ENCODE peak calls at places on chromosomes 3 and 15, in four cellular contexts. D, N, A and G are unnamed samples.

GRCh38 chr3:155032918-155033317 is 47.2 kb upstream of the MME start:
- DNase-seq in D (no peak), N (no peak), A (no peak), G (no peak)

GRCh38 chr3:46321461-46322104 is 32.3 kb upstream of the CCR2 start:
- DNase-seq in D (no peak), N (no peak), A (no peak), G (no peak)

GRCh38 chr15:99495430-99496301 is 70.1 kb upstream of the MEF2A start:
- DNase-seq in D (no peak), N (peak), A (no peak), G (no peak)

GRCh38 chr3:132911741-132912415 is 126.3 kb upstream of the TMEM108 start:
- DNase-seq in D (no peak), N (no peak), A (no peak), G (no peak)

GRCh38 chr3:105791919-105792786 is 76.7 kb downstream of the CBLB start:
- DNase-seq in D (peak), N (peak), A (no peak), G (no peak)

GRCh38 chr3:99532246-99532645 is 106.1 kb upstream of the COL8A1 start:
- DNase-seq in D (peak), N (peak), A (no peak), G (peak)

GRCh38 chr3:123186695-123187094 is 15.0 kb upstream of the SEC22A start:
- DNase-seq in D (no peak), N (no peak), A (no peak), G (no peak)

GRCh38 chr3:127678611-127679533 is 6.1 kb downstream of the ABTB1 start:
- DNase-seq in D (no peak), N (no peak), A (no peak), G (no peak)

GRCh38 chr3:172106037-172106559 is 66.7 kb downstream of the FNDC3B start:
- DNase-seq in D (no peak), N (no peak), A (no peak), G (no peak)

GRCh38 chr15:66071621-66072295 is 181.8 kb downstream of the MEGF11 start:
- DNase-seq in D (no peak), N (no peak), A (no peak), G (no peak)

DNA sequence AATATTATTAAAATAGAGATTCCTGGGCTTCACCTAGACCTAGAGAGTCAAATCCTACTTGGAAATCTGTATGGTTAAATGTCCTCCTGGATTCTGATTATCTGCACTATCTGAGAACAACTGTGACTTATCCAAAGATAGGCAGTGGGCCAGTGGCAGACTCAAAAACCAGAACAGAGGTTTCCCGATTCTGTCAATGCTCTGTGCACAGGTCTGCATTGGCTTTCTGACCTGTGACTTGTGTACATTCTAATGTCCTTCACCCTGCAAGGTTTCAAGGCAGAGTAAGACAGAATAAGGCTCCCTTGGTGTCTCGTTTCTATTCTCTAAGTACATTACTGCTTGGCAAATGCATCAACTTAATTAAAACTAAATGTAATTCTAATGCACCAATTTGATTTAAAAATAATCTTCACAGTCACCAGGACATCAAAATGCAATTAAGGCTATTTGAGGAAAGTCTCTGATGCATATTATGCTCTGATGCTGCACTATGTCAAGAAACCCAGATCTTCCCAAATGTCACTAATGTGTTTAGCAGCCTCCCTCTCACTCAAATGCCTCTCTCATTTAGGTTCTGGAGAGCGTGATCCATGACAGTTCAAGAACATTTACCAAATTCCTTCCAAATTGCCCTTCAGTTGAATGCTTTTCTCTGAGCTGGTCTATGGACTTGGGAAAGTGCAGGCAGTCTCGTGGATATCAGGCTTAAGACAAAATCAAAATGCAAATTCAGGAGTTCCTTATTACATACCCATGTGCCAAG is 140.1 kb downstream of the STAC start:
- DNase-seq in D (no peak), N (no peak), A (no peak), G (no peak)
- TF ChIP-seq CEBPB in D (no peak), N (no peak), A (no peak), G (no peak)

DNA sequence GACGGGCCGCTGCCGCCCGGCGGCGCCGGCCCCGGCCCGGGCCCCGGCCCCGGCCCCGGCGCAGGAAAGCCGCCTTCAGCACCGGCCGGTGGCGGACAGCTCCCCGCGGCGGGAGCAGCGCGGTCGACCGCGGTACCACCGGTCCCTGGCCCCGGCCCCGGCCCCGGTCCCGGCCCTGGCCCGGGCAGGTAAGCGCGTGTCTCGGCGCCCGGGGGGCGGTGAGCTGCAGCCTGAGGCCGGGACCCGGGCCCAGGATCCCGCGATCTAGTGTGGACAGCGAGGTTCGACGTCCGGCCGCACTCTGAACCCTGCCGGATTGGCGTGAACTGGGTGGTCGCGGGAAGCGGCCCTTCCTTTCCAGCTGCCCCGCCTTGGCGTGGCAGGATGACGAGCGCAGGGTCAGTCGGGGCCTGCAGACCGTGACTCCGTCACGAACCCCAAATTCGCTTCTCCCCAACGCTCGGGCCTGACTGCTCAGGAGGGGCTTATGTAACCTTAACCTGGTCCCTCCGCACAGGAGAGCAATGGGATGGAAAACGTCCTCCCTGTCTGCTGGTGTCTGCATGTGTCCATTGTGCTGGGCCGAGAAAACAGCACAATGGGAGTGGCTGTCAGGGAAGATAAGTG is 475 bp downstream of the BSN start:
- DNase-seq in D (no peak), N (no peak), A (no peak), G (no peak)
- TF ChIP-seq CEBPB in D (no peak), N (no peak), A (no peak), G (no peak)

GRCh38 chr15:94086360-94086759 is 145.0 kb upstream of the MCTP2 start:
- DNase-seq in D (no peak), N (no peak), A (no peak), G (no peak)
- TF ChIP-seq CEBPB in D (no peak), N (no peak), A (no peak), G (no peak)

DNA sequence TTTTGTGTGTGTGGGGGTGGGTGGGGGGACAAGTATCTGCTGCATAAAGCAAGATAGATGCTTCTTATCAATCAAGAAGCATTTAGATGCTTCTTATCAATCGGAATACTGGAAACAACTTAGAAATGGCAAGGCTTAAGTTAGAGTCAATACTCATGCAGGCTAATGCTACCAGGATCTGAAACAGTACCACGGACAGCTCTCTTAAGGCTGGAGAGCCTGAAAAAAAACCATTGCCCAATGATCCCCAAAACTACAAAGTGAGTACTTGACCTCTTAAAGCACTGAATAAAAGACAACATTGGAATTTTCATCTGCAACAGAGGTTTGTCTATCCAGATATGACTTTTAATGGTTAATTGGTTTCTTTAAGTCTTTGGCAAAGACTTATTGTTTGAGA is 262.3 kb downstream of the GAP43 start:
- DNase-seq in D (no peak), N (no peak), A (no peak), G (no peak)
- TF ChIP-seq CEBPB in D (no peak), N (no peak), A (no peak), G (no peak)

GRCh38 chr3:492586-493296 is 296.2 kb downstream of the CHL1 start:
- DNase-seq in D (no peak), N (no peak), A (no peak), G (no peak)
- TF ChIP-seq CEBPB in D (no peak), N (no peak), A (no peak), G (no peak)

GRCh38 chr3:131388400-131388799 is 6.8 kb downstream of the NUDT16 start:
- DNase-seq in D (no peak), N (no peak), A (no peak), G (no peak)
- TF ChIP-seq CEBPB in D (no peak), N (no peak), A (no peak), G (no peak)

GRCh38 chr3:3799173-3800075 is at the start of gene LRRN1:
- DNase-seq in D (no peak), N (no peak), A (no peak), G (no peak)
- TF ChIP-seq CEBPB in D (no peak), N (no peak), A (no peak), G (no peak)